ENCODE peak calls at places on chromosomes 13 and 19, in six cellular contexts. I is adrenal gland, D is psoas muscle, Q is K562, V is colonic mucosa, R is neural progenitor cell. Z is an unnamed sample.
A peak's percentile ranks its signal among the peaks of the same experiment; 100 is the strongest.

GRCh38 chr19:30023330-30023729 is 81.3 kb downstream of the URI1 start:
- DNase-seq in I (no peak), V (no peak), D (no peak), R (no peak), Q (no peak), Z (no peak)

GRCh38 chr13:99605417-99606321 is 104.4 kb downstream of the TM9SF2 start:
- DNase-seq in V (peak; percentile 77), R (peak; percentile 70), Q (peak; percentile 32), I (peak; percentile 44), D (peak; percentile 37), Z (peak; percentile 63)

GRCh38 chr19:18417250-18418033 is 1.8 kb upstream of the SSBP4 start:
- DNase-seq in D (peak; percentile 84), I (peak; percentile 74), R (peak; percentile 88), V (peak; percentile 73), Q (peak; percentile 94), Z (no peak)

GRCh38 chr13:76723551-76724232 is 162.5 kb downstream of the KCTD12 start:
- DNase-seq in Q (no peak), I (peak; percentile 53), D (peak; percentile 12), R (peak; percentile 26), V (no peak), Z (no peak)

GRCh38 chr19:6020166-6020967 is 42.4 kb upstream of the RANBP3 start:
- DNase-seq in Q (no peak), R (no peak), V (no peak), D (no peak), I (no peak), Z (no peak)

GRCh38 chr13:39875583-39875982 is 220.1 kb downstream of the COG6 start:
- DNase-seq in R (no peak), V (no peak), Q (no peak), D (no peak), I (no peak), Z (no peak)

GRCh38 chr13:41455725-41456419 is 1.5 kb upstream of the RGCC start:
- DNase-seq in I (no peak), R (peak; percentile 52), Q (no peak), V (no peak), D (no peak), Z (no peak)

GRCh38 chr19:32812571-32812970 is 57.0 kb downstream of the SLC7A9 start:
- DNase-seq in R (no peak), D (no peak), I (no peak), V (no peak), Q (no peak), Z (no peak)

GRCh38 chr19:36483653-36484052 is 5.7 kb downstream of the ZNF566 start:
- DNase-seq in I (no peak), D (no peak), R (no peak), V (no peak), Q (no peak), Z (no peak)

DNA sequence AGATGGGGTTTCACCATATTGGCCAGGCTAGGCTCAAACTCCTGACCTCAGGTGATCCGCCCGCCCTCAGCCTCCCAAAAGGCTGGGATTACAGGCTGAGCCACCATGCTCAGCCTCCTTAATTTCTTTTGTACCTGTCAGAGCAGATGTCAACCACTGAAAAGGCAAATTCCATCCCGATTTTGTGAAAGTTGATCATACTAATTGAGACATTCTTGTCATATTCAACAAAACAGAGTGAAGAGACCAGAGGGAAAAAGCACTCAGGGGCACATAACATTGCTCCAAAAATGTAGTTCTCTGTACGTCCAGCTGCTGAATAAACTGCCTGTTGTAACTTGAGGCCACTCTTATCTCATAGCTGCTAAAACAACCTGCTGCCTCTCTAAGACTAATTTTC is 27.4 kb upstream of the PSPC1 start:
- DNase-seq in I (no peak), D (no peak), V (no peak), R (no peak), Q (no peak), Z (no peak)
- H3K27ac ChIP-seq in I (no peak overlapping the region), D (no peak overlapping the region), V (no peak overlapping the region), R (no peak overlapping the region), Q (no peak overlapping the region), Z (no peak overlapping the region)

GRCh38 chr13:51840141-51840540 is 4.8 kb downstream of the TMEM272 start:
- DNase-seq in I (no peak), V (no peak), Q (no peak), D (no peak), R (no peak), Z (no peak)
- H3K27ac ChIP-seq in I (no peak overlapping the region), V (no peak overlapping the region), Q (no peak overlapping the region), D (no peak overlapping the region), R (no peak overlapping the region), Z (no peak overlapping the region)

DNA sequence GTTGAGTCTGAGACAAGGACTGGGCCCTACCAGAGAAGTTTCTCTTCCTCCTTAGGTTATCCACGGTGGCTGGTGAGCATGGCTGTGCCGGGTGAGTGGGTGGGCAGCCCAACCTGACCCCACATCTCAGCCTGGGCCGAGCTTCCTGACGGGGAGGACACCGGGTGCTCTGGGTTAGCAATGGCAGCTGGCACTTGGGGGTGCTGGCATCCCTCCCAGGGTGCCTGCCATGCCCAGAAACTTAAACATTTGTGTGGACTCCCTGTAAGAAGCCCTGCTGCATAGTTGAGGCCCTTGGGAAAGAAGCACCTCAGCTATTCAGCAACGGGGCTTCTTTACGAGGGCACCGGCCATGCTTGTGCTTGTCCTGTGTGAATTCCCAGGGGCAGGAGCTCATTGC is 33.9 kb upstream of the MEDAG start:
- DNase-seq in I (no peak), Q (no peak), R (no peak), D (no peak), V (no peak), Z (no peak)
- H3K27ac ChIP-seq in I (no peak overlapping the region), Q (no peak overlapping the region), R (no peak overlapping the region), D (peak overlapping the region; percentile 9), V (no peak overlapping the region), Z (no peak overlapping the region)

GRCh38 chr19:13847900-13848677 is 28.8 kb upstream of the NANOS3 start:
- DNase-seq in Q (no peak), D (no peak), I (no peak), V (no peak), R (no peak), Z (no peak)
- H3K27ac ChIP-seq in Q (peak overlapping the region; percentile 98), D (peak overlapping the region; percentile 97), I (peak overlapping the region; percentile 98), V (peak overlapping the region; percentile 94), R (peak overlapping the region; percentile 95), Z (no peak overlapping the region)

GRCh38 chr13:113123226-113124150 is 889 bp downstream of the F10 start:
- DNase-seq in I (no peak), V (no peak), D (no peak), Q (peak; percentile 23), R (no peak), Z (no peak)
- H3K27ac ChIP-seq in I (peak overlapping the region; percentile 21), V (no peak overlapping the region), D (no peak overlapping the region), Q (no peak overlapping the region), R (no peak overlapping the region), Z (no peak overlapping the region)

DNA sequence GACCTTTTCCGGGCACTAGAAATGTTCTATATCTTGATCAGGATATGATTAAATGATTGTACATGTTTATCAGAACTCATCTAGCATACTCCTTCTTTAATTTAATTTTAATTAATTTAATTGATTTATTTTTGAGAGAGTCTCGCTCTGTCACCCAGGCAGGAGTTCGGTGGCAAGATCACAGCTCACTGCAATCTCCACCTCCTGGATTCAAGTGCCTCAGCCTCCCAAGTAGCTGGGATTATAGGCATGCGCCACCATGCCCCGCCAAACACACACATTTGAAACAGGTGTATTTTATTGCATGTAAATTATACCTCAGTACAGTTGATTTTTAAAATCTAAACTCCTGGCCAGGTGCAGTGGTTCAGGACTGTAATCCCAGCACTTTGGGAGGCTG is 17.4 kb upstream of the BCL3 start:
- DNase-seq in R (no peak), Q (no peak), I (no peak), V (peak; percentile 65), D (no peak), Z (no peak)
- H3K27ac ChIP-seq in R (no peak overlapping the region), Q (no peak overlapping the region), I (no peak overlapping the region), V (no peak overlapping the region), D (no peak overlapping the region), Z (no peak overlapping the region)

DNA sequence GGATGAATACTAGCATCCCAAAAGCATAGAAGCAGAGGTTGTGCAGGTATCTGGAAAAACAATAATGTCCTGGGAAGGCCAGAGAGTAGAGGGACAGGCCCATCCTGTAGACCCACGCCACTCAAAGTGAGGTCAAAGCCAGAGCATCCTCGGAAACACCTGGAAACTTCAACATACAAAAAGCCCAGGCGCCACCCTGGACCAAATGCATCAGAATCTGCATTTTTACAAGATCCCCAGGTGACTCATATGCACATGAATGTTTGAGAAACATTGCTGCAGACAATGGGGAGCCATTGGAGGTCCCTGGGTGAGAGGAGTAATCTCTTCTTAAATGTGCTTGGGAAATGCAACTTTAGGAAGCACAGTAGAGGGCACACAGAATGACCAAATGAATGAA is 684.1 kb downstream of the DIAPH3 start:
- DNase-seq in Q (no peak), R (no peak), I (no peak), D (no peak), V (no peak), Z (no peak)
- H3K27ac ChIP-seq in Q (no peak overlapping the region), R (no peak overlapping the region), I (no peak overlapping the region), D (no peak overlapping the region), V (no peak overlapping the region), Z (no peak overlapping the region)

GRCh38 chr19:44660081-44660480 is 11.2 kb upstream of the CEACAM19 start:
- DNase-seq in D (no peak), V (no peak), Q (no peak), R (no peak), I (no peak), Z (no peak)
- H3K27ac ChIP-seq in D (no peak overlapping the region), V (no peak overlapping the region), Q (no peak overlapping the region), R (no peak overlapping the region), I (no peak overlapping the region), Z (no peak overlapping the region)